ENCODE peak calls at places on chromosomes 7 and 10, in nine cellular contexts. Y is sigmoid colon; A is left lobe of liver; V is WERI-Rb-1; O is GM23248; U is Kasumi-1; T is NCI-H2081; K is CD4-positive, alpha-beta T cell; N is GM04503. D is an unnamed sample.

GRCh38 chr10:22792161-22792560 is 77.8 kb upstream of the PIP4K2A start:
- DNase-seq in N (no peak), O (no peak), V (no peak), A (no peak), Y (no peak), U (no peak), K (no peak), T (no peak), D (no peak)

GRCh38 chr10:43216931-43217562 is 49.8 kb downstream of the RASGEF1A start:
- DNase-seq in Y (no peak), V (no peak), T (no peak), A (no peak), U (no peak), O (no peak), N (no peak), K (no peak), D (no peak)

GRCh38 chr10:4144802-4145201 is 359.8 kb upstream of the KLF6 start:
- DNase-seq in T (no peak), U (no peak), Y (no peak), O (peak; percentile 63), A (no peak), K (no peak), V (no peak), N (no peak), D (no peak)

GRCh38 chr10:112689327-112689726 is 242.3 kb downstream of the VTI1A start:
- DNase-seq in K (no peak), A (no peak), N (no peak), O (peak; percentile 14), V (peak; percentile 40), T (no peak), Y (no peak), U (peak; percentile 16), D (no peak)

GRCh38 chr7:36280840-36281812 is 108.5 kb upstream of the ANLN start:
- DNase-seq in V (no peak), K (no peak), O (peak; percentile 97), N (no peak), U (no peak), A (peak; percentile 44), T (peak; percentile 79), Y (peak; percentile 90), D (no peak)

GRCh38 chr7:8566016-8566415 is 132.6 kb downstream of the NXPH1 start:
- DNase-seq in U (no peak), T (no peak), N (no peak), K (no peak), V (no peak), A (no peak), O (no peak), Y (no peak), D (no peak)

GRCh38 chr10:92839191-92840085 is 8.9 kb upstream of the EXOC6 start:
- DNase-seq in N (no peak), T (peak; percentile 52), V (peak; percentile 74), Y (no peak), K (peak; percentile 28), A (peak; percentile 66), U (peak; percentile 82), O (peak; percentile 41), D (peak; percentile 8)

GRCh38 chr10:30873408-30873807 is 158.3 kb downstream of the ZNF438 start:
- DNase-seq in K (no peak), V (no peak), U (no peak), N (no peak), O (peak; percentile 36), Y (no peak), A (no peak), T (no peak), D (no peak)

GRCh38 chr10:130411496-130412070 is 275.4 kb downstream of the GLRX3 start:
- DNase-seq in T (no peak), U (no peak), V (no peak), O (no peak), Y (peak; percentile 19), A (peak; percentile 12), N (no peak), K (no peak), D (no peak)

GRCh38 chr7:50782376-50783208 is at the start of gene GRB10:
- DNase-seq in A (no peak), N (no peak), K (peak; percentile 2), U (no peak), O (peak; percentile 76), Y (peak; percentile 75), V (no peak), T (no peak), D (no peak)

GRCh38 chr7:101628522-101628921 is 574 bp downstream of the MYL10 start:
- DNase-seq in U (no peak), T (no peak), Y (no peak), V (peak; percentile 25), O (no peak), K (no peak), N (no peak), A (no peak), D (no peak)

GRCh38 chr7:151803841-151804240 is 73.1 kb downstream of the PRKAG2 start:
- DNase-seq in K (no peak), Y (no peak), A (no peak), O (no peak), V (no peak), T (no peak), U (no peak), N (no peak), D (no peak)

GRCh38 chr10:15370212-15370740 is 813 bp downstream of the FAM171A1 start:
- DNase-seq in T (peak; percentile 25), K (peak; percentile 5), O (peak; percentile 67), Y (peak; percentile 70), A (no peak), U (no peak), N (no peak), V (no peak), D (no peak)

GRCh38 chr10:131155218-131155902 is 156.2 kb downstream of the TCERG1L start:
- DNase-seq in A (no peak), U (no peak), K (no peak), O (no peak), T (no peak), Y (no peak), N (no peak), V (no peak), D (no peak)

GRCh38 chr7:30865821-30866220 is 45.8 kb upstream of the AQP1 start:
- DNase-seq in V (no peak), U (no peak), K (no peak), N (no peak), Y (no peak), A (no peak), O (no peak), T (no peak), D (no peak)

GRCh38 chr7:125833839-125834238 is 904.2 kb upstream of the POT1 start:
- DNase-seq in A (no peak), O (no peak), N (no peak), K (no peak), T (no peak), U (no peak), V (no peak), Y (no peak), D (no peak)

GRCh38 chr7:136923111-136923510 is 54.7 kb downstream of the CHRM2 start:
- DNase-seq in O (peak; percentile 62), K (no peak), T (no peak), A (no peak), Y (no peak), N (peak; percentile 77), V (no peak), U (no peak), D (no peak)

GRCh38 chr10:44895280-44895679 is 15.9 kb upstream of the TMEM72 start:
- DNase-seq in O (no peak), N (no peak), V (peak; percentile 46), K (no peak), T (no peak), U (no peak), Y (no peak), A (no peak), D (no peak)

GRCh38 chr10:122939819-122940543 is 14.0 kb downstream of the C10orf88 start:
- DNase-seq in U (no peak), V (no peak), N (no peak), Y (no peak), T (no peak), O (peak; percentile 27), A (no peak), K (no peak), D (no peak)

GRCh38 chr7:36971515-36972139 is 247.3 kb upstream of the AOAH start:
- DNase-seq in U (no peak), T (peak; percentile 86), V (no peak), Y (no peak), A (peak; percentile 69), K (no peak), O (no peak), N (no peak), D (no peak)

GRCh38 chr10:88598060-88598459 is 11.5 kb downstream of the LIPJ start:
- DNase-seq in U (peak; percentile 90), Y (no peak), V (no peak), K (no peak), T (no peak), O (no peak), A (no peak), N (no peak), D (no peak)

D was measured in activated gamma-delta T cell treated with anti-CD3 and anti-CD28 coated beads, Interleukin-2, amount 50 U/mL, for 16 hours.